ENCODE peak calls at places on chromosomes 4 and X, in seven cellular contexts. Q is endothelial cell of umbilical vein, W is K562, K is stomach, P is transverse colon, F is sigmoid colon, G is HepG2. U is an unnamed sample.
A peak's percentile ranks its signal among the peaks of the same experiment; 100 is the strongest.

GRCh38 chr4:80082693-80083092 is 9.7 kb upstream of the ANTXR2 start:
- DNase-seq in Q (no peak), K (no peak), G (no peak), F (no peak), P (no peak), W (peak; percentile 21), U (no peak)

GRCh38 chr4:56128231-56128630 is 179.5 kb downstream of the CEP135 start:
- DNase-seq in P (no peak), G (no peak), Q (peak; percentile 38), K (no peak), F (no peak), W (no peak), U (no peak)

GRCh38 chr4:105112274-105112673 is 34.4 kb upstream of the TET2 start:
- DNase-seq in G (no peak), W (no peak), P (no peak), Q (no peak), F (no peak), K (no peak), U (no peak)

GRCh38 chr4:86233681-86234080 is 126.2 kb downstream of the MAPK10 start:
- DNase-seq in W (no peak), K (no peak), Q (no peak), F (no peak), G (no peak), P (no peak), U (no peak)

GRCh38 chrX:139971394-139971749 is 6.1 kb upstream of the CXorf66 start:
- DNase-seq in G (no peak), K (no peak), Q (no peak), F (no peak), W (no peak), P (no peak), U (no peak)

GRCh38 chrX:129318375-129318774 is 204.9 kb downstream of the SMARCA1 start:
- DNase-seq in W (no peak), P (no peak), G (peak; percentile 21), K (no peak), Q (peak; percentile 6), F (no peak), U (no peak)

GRCh38 chrX:130296743-130297142 is 28.0 kb upstream of the ZNF280C start:
- DNase-seq in K (no peak), Q (peak; percentile 1), F (no peak), P (no peak), W (no peak), G (no peak), U (no peak)

GRCh38 chrX:53479295-53479694 is 45.1 kb upstream of the HSD17B10 start:
- DNase-seq in Q (no peak), G (no peak), W (peak; percentile 40), F (no peak), K (no peak), P (no peak), U (no peak)

GRCh38 chr4:26257850-26258249 is 63.0 kb upstream of the RBPJ start:
- DNase-seq in K (no peak), P (no peak), G (no peak), Q (no peak), W (no peak), F (no peak), U (no peak)

GRCh38 chr4:123559955-123560669 is 163.5 kb downstream of the SPRY1 start:
- DNase-seq in K (no peak), W (no peak), F (no peak), P (no peak), Q (peak; percentile 65), G (peak; percentile 68), U (no peak)

GRCh38 chr4:170127758-170128157 is 38.0 kb upstream of the AADAT start:
- DNase-seq in K (no peak), G (no peak), Q (no peak), F (no peak), P (no peak), W (no peak), U (no peak)

GRCh38 chrX:150692837-150693781 is at the start of gene MTMR1:
- DNase-seq in W (peak; percentile 79), G (no peak), F (peak; percentile 67), P (peak; percentile 42), Q (peak; percentile 6), K (peak; percentile 44), U (no peak)
- TF ChIP-seq POLR2A in W (no peak), G (peak; percentile 56), F (no peak), P (no peak), Q (no peak), K (no peak), U (no peak)

GRCh38 chrX:151042852-151043251 is 59.7 kb downstream of the HMGB3 start:
- DNase-seq in K (no peak), F (no peak), P (no peak), W (no peak), Q (no peak), G (no peak), U (no peak)

GRCh38 chrX:151039351-151039750 is 56.2 kb downstream of the HMGB3 start:
- DNase-seq in K (no peak), F (no peak), P (no peak), W (no peak), G (no peak), Q (no peak), U (no peak)
- TF ChIP-seq POLR2AphosphoS5 in K (no peak), F (no peak), P (no peak), W (no peak), G (no peak), Q (no peak), U (no peak)

DNA sequence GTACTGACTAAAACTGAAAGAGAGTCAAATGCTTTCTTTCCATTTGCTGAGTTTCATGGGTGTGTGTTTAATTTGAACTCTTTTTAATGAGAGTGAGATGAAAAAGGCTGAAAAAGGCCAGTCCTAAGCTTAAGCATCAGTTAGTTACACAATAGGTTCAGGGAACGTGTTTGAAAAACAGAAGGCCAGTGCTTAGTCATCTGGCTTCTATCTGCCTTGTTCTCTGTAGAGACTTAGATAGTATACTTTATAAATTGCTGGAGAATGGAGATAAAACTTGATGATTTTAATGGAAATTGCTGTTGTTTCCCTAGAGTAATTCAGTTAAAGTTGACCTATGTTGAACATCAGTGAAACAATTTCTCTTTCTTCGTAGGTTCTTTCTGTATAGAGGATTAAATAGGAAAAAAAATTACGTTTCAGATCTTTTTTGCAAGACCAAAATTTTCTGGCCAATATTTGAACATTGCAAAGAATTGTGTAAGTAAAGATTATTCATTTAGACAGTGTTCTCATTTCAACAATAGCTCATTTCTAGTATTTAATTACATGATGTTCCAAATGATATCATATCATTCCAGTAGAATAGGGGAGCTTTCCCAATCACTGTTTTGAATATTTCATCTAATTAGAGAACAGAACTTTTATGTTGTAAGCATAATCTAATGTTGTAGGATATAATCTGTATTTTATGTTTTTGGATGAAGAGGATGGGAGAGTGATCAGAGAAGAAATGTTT is 1088.8 kb downstream of the ADGRL3 start:
- DNase-seq in Q (no peak), W (no peak), G (no peak), K (no peak), F (no peak), P (no peak), U (no peak)
- H3K27ac ChIP-seq in Q (no peak overlapping the region), W (no peak overlapping the region), G (no peak overlapping the region), K (no peak overlapping the region), F (no peak overlapping the region), P (no peak overlapping the region), U (no peak overlapping the region)

GRCh38 chr4:99893991-99894981 is at the start of gene LAMTOR3:
- DNase-seq in W (peak; percentile 93), P (peak; percentile 94), G (peak; percentile 86), F (peak; percentile 96), K (peak; percentile 91), Q (peak; percentile 83), U (peak; percentile 92)
- TF ChIP-seq POLR2A in W (peak; percentile 71), P (peak; percentile 76), G (peak; percentile 64), F (no peak), K (no peak), Q (peak; percentile 36), U (no peak)

GRCh38 chr4:13561673-13562072 is 17.4 kb upstream of the NKX3-2 start:
- DNase-seq in Q (no peak), G (peak; percentile 10), K (no peak), P (no peak), W (no peak), F (no peak), U (no peak)

GRCh38 chr4:13562876-13563275 is 18.6 kb upstream of the NKX3-2 start:
- DNase-seq in F (no peak), Q (no peak), W (no peak), K (no peak), P (no peak), G (no peak), U (no peak)

GRCh38 chr4:13570916-13571315 is 26.6 kb upstream of the NKX3-2 start:
- DNase-seq in W (no peak), F (no peak), Q (no peak), P (no peak), K (no peak), G (no peak), U (no peak)

DNA sequence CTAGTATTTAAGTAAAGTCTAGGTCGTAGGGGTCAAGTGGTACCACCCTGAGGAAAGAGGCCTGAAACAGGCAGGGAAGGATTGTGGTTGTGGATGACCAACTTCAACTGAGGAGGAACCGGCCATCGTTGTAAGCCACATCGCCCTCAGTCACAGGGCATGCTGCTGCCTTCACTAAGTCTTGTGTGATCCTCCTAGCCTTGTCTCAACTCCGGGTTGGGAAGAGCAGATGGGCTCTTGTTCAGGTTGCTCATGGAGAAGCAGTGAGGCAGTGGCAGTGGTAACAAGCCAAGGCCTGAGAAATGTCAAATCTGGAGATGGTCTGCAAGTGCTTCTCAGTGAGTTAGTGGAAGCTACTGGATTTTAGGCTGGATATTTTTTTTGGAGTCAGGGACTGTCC is 22.8 kb upstream of the NKX3-2 start:
- DNase-seq in G (no peak), F (no peak), K (no peak), Q (no peak), W (no peak), P (no peak), U (no peak)
- TF ChIP-seq POLR2AphosphoS5 in G (no peak), F (no peak), K (no peak), Q (no peak), W (no peak), P (no peak), U (no peak)

DNA sequence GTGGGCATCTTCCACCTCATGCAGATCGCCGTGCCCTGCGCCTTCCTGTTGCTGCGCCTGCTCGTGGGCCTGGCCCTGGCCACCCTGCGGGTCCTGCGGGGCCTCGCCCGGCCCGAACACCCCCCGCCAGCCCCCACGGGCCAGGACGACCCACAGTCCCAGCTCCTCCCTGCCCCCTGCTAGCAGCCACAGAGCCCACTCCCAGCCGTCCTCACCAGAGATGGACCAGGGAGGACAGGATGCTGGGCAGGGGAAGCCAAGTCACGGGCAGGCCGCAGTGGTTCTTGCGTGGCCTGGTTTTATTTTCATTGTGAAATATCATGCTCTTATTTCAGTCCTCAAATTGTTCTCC is 15.1 kb downstream of the DGKQ start:
- DNase-seq in P (no peak), F (peak; percentile 56), K (no peak), Q (no peak), G (no peak), W (no peak), U (no peak)
- H3K27ac ChIP-seq in P (no peak overlapping the region), F (no peak overlapping the region), K (no peak overlapping the region), Q (no peak overlapping the region), G (no peak overlapping the region), W (no peak overlapping the region), U (no peak overlapping the region)

U was measured in suprapubic skin.